ENCODE peak calls at places on chromosomes 4 and X, in seven cellular contexts. One of them, this sample, is unnamed. For H3K4me1, H3K9me3 and H3K36me3, the result is how much of the 10 kb centered on the place peaks cover.

GRCh38 chr4:79869597-79870336 is 203.3 kb downstream of the ANTXR2 start:
- DNase-seq in fibroblast of lung: peak
- DNase-seq in Peyer's patch: no peak
- DNase-seq in BE2C: no peak
- DNase-seq in Panc1: no peak
- DNase-seq in mesenchymal stem cell: no peak
- DNase-seq in ovary: no peak
- DNase-seq in this sample: no peak

GRCh38 chr4:10091531-10092181 is 24.9 kb downstream of the WDR1 start:
- DNase-seq in BE2C: no peak
- DNase-seq in Peyer's patch: no peak
- DNase-seq in Panc1: no peak
- DNase-seq in mesenchymal stem cell: no peak
- DNase-seq in fibroblast of lung: no peak
- DNase-seq in ovary: no peak
- DNase-seq in this sample: no peak

GRCh38 chr4:5004496-5004895 is 14.8 kb downstream of the CYTL1 start:
- DNase-seq in Peyer's patch: no peak
- DNase-seq in ovary: no peak
- DNase-seq in Panc1: no peak
- DNase-seq in BE2C: no peak
- DNase-seq in mesenchymal stem cell: no peak
- DNase-seq in fibroblast of lung: no peak
- DNase-seq in this sample: no peak

GRCh38 chrX:105488731-105489130 is 268.2 kb upstream of the TEX13A start:
- DNase-seq in fibroblast of lung: peak
- DNase-seq in mesenchymal stem cell: no peak
- DNase-seq in BE2C: no peak
- DNase-seq in ovary: no peak
- DNase-seq in Peyer's patch: no peak
- DNase-seq in Panc1: no peak
- DNase-seq in this sample: peak

GRCh38 chr4:144787365-144788263 is 141.7 kb downstream of the HHIP start:
- DNase-seq in Peyer's patch: no peak
- DNase-seq in ovary: no peak
- DNase-seq in fibroblast of lung: peak
- DNase-seq in mesenchymal stem cell: peak
- DNase-seq in BE2C: no peak
- DNase-seq in Panc1: peak
- DNase-seq in this sample: peak

GRCh38 chrX:30308263-30309138 is 689 bp downstream of the NR0B1 start:
- DNase-seq in ovary: peak
- DNase-seq in Peyer's patch: peak
- DNase-seq in BE2C: peak
- DNase-seq in fibroblast of lung: peak
- DNase-seq in Panc1: no peak
- DNase-seq in mesenchymal stem cell: peak
- DNase-seq in this sample: peak

GRCh38 chrX:331772-332495 is 13.3 kb upstream of the GTPBP6 start:
- DNase-seq in BE2C: no peak
- DNase-seq in ovary: no peak
- DNase-seq in Panc1: no peak
- DNase-seq in Peyer's patch: no peak
- DNase-seq in mesenchymal stem cell: no peak
- DNase-seq in fibroblast of lung: no peak
- DNase-seq in this sample: no peak

GRCh38 chr4:18859468-18859867 is 837.9 kb upstream of the LCORL start:
- DNase-seq in BE2C: no peak
- DNase-seq in ovary: no peak
- DNase-seq in mesenchymal stem cell: no peak
- DNase-seq in Panc1: no peak
- DNase-seq in Peyer's patch: no peak
- DNase-seq in fibroblast of lung: no peak
- DNase-seq in this sample: no peak

GRCh38 chr4:5137927-5138326 is 86.6 kb downstream of the STK32B start:
- DNase-seq in BE2C: no peak
- DNase-seq in ovary: no peak
- DNase-seq in Peyer's patch: no peak
- DNase-seq in Panc1: no peak
- DNase-seq in mesenchymal stem cell: no peak
- DNase-seq in fibroblast of lung: no peak
- DNase-seq in this sample: no peak

GRCh38 chrX:9786839-9787635 is 808 bp downstream of the SHROOM2 start:
- DNase-seq in mesenchymal stem cell: peak
- DNase-seq in BE2C: no peak
- DNase-seq in ovary: peak
- DNase-seq in Panc1: no peak
- DNase-seq in fibroblast of lung: peak
- DNase-seq in Peyer's patch: peak
- DNase-seq in this sample: no peak

GRCh38 chr4:7725951-7726350 is 213.7 kb downstream of the AFAP1 start:
- DNase-seq in Panc1: no peak
- DNase-seq in ovary: no peak
- DNase-seq in mesenchymal stem cell: no peak
- DNase-seq in BE2C: no peak
- DNase-seq in Peyer's patch: no peak
- DNase-seq in fibroblast of lung: peak
- DNase-seq in this sample: peak

GRCh38 chr4:139763668-139764067 is 98.0 kb downstream of the MGST2 start:
- DNase-seq in BE2C: no peak
- DNase-seq in Peyer's patch: no peak
- DNase-seq in ovary: no peak
- DNase-seq in fibroblast of lung: no peak
- DNase-seq in Panc1: no peak
- DNase-seq in mesenchymal stem cell: peak
- DNase-seq in this sample: no peak

GRCh38 chr4:139247241-139247640 is 32.8 kb downstream of the MGARP start:
- DNase-seq in Panc1: no peak
- DNase-seq in Peyer's patch: no peak
- DNase-seq in mesenchymal stem cell: peak
- DNase-seq in fibroblast of lung: no peak
- DNase-seq in BE2C: no peak
- DNase-seq in ovary: no peak
- DNase-seq in this sample: no peak

GRCh38 chr4:125388653-125389052 is 73.9 kb downstream of the FAT4 start:
- DNase-seq in fibroblast of lung: peak
- DNase-seq in ovary: no peak
- DNase-seq in mesenchymal stem cell: peak
- DNase-seq in Panc1: no peak
- DNase-seq in BE2C: no peak
- DNase-seq in Peyer's patch: no peak
- DNase-seq in this sample: peak

GRCh38 chrX:70592091-70592490 is 147.5 kb downstream of the DLG3 start:
- DNase-seq in Peyer's patch: no peak
- DNase-seq in fibroblast of lung: peak
- DNase-seq in Panc1: peak
- DNase-seq in ovary: no peak
- DNase-seq in mesenchymal stem cell: peak
- DNase-seq in BE2C: no peak
- DNase-seq in this sample: peak

GRCh38 chr4:173301518-173302201 is 32.5 kb downstream of the HMGB2 start:
- DNase-seq in BE2C: no peak
- DNase-seq in Peyer's patch: no peak
- DNase-seq in fibroblast of lung: peak
- DNase-seq in ovary: no peak
- DNase-seq in Panc1: no peak
- DNase-seq in mesenchymal stem cell: peak
- DNase-seq in this sample: peak

GRCh38 chr4:113978561-113979156 is 788 bp downstream of the ARSJ start:
- DNase-seq in ovary: peak
- DNase-seq in Panc1: no peak
- DNase-seq in BE2C: no peak
- DNase-seq in mesenchymal stem cell: no peak
- DNase-seq in Peyer's patch: no peak
- DNase-seq in fibroblast of lung: peak
- DNase-seq in this sample: no peak

GRCh38 chrX:154717824-154718223 is 33.1 kb downstream of the GAB3 start:
- DNase-seq in mesenchymal stem cell: peak
- DNase-seq in Peyer's patch: no peak
- DNase-seq in BE2C: peak
- DNase-seq in ovary: no peak
- DNase-seq in Panc1: no peak
- DNase-seq in fibroblast of lung: peak
- DNase-seq in this sample: no peak

GRCh38 chrX:40279762-40280161 is 182.0 kb upstream of the BCOR start:
- DNase-seq in Peyer's patch: no peak
- DNase-seq in fibroblast of lung: no peak
- DNase-seq in ovary: no peak
- DNase-seq in BE2C: no peak
- DNase-seq in mesenchymal stem cell: no peak
- DNase-seq in Panc1: no peak
- DNase-seq in this sample: no peak

GRCh38 chr4:71267244-71267643 is 71.6 kb upstream of the SLC4A4 start:
- DNase-seq in ovary: no peak
- DNase-seq in BE2C: no peak
- DNase-seq in Peyer's patch: no peak
- DNase-seq in Panc1: no peak
- DNase-seq in fibroblast of lung: no peak
- DNase-seq in mesenchymal stem cell: peak
- DNase-seq in this sample: no peak

GRCh38 chr4:168531305-168531704 is 34.5 kb downstream of the PALLD start:
- DNase-seq in Panc1: no peak
- DNase-seq in Peyer's patch: no peak
- DNase-seq in fibroblast of lung: no peak
- DNase-seq in ovary: no peak
- DNase-seq in mesenchymal stem cell: no peak
- DNase-seq in BE2C: no peak
- DNase-seq in this sample: no peak

DNA sequence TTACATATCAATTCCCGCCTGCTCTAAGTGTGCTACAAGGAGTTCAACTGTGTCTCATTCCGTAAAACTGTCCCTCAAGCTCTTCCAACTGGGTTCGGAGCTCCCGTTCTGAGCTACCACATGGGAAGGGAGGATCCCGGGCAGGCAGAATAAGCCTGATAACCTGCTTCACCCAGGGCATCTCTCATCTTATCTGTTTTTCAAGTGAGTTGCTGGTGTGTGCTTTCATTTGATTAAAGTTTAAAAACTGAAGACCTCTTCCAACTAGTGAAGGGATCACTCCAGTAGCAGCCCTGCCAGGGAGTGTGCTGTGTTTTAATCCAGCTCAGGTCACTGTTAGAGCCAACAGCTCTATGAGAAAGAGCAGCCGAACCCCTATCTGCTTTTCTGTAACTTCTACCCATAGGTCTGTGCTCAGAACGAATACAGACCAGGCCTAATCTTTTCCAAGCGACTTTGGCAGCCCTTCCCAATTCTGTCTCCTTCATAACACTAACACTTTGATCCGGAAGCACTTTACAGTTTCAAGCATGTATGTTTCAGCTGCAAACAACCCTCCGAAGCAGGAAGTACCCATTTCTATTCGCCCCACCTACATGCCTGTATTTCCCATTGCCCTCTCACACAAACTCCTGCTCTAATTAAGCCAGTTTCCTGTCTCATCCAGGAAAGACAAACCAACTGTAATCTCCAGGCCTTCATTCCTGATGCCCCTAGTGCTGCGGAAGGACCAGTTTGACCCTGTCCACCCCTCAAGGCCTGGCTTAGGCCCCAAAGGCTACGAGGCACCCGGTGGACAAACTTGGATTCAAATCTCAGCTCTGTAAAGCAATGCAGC is 60.9 kb downstream of the IRF2 start:
- DNase-seq in BE2C: no peak
- DNase-seq in Peyer's patch: no peak
- DNase-seq in fibroblast of lung: no peak
- DNase-seq in ovary: no peak
- DNase-seq in mesenchymal stem cell: no peak
- DNase-seq in Panc1: no peak
- DNase-seq in this sample: no peak
- H3K4me1 ChIP-seq in BE2C: under half
- H3K4me1 ChIP-seq in Peyer's patch: under half
- H3K4me1 ChIP-seq in fibroblast of lung: under half
- H3K4me1 ChIP-seq in ovary: under half
- H3K4me1 ChIP-seq in mesenchymal stem cell: under half
- H3K4me1 ChIP-seq in Panc1: under half
- H3K4me1 ChIP-seq in this sample: under half

GRCh38 chr4:174580597-174580996 is 58.3 kb upstream of the HPGD start:
- DNase-seq in ovary: no peak
- DNase-seq in fibroblast of lung: peak
- DNase-seq in Panc1: no peak
- DNase-seq in Peyer's patch: no peak
- DNase-seq in BE2C: no peak
- DNase-seq in mesenchymal stem cell: peak
- DNase-seq in this sample: no peak
- H3K9me3 ChIP-seq in ovary: under half
- H3K9me3 ChIP-seq in fibroblast of lung: under half
- H3K9me3 ChIP-seq in Panc1: under half
- H3K9me3 ChIP-seq in Peyer's patch: under half
- H3K9me3 ChIP-seq in BE2C: under half
- H3K9me3 ChIP-seq in mesenchymal stem cell: under half
- H3K9me3 ChIP-seq in this sample: under half

GRCh38 chr4:40216622-40217366 is 20.0 kb downstream of the RHOH start:
- DNase-seq in fibroblast of lung: no peak
- DNase-seq in Peyer's patch: no peak
- DNase-seq in ovary: no peak
- DNase-seq in mesenchymal stem cell: no peak
- DNase-seq in BE2C: no peak
- DNase-seq in Panc1: no peak
- DNase-seq in this sample: no peak
- H3K36me3 ChIP-seq in fibroblast of lung: under half
- H3K36me3 ChIP-seq in Peyer's patch: under half
- H3K36me3 ChIP-seq in ovary: under half
- H3K36me3 ChIP-seq in mesenchymal stem cell: under half
- H3K36me3 ChIP-seq in BE2C: under half
- H3K36me3 ChIP-seq in Panc1: under half
- H3K36me3 ChIP-seq in this sample: under half

GRCh38 chr4:41380758-41381157 is 124.0 kb downstream of the UCHL1 start:
- DNase-seq in mesenchymal stem cell: no peak
- DNase-seq in BE2C: no peak
- DNase-seq in Panc1: no peak
- DNase-seq in ovary: no peak
- DNase-seq in Peyer's patch: no peak
- DNase-seq in fibroblast of lung: no peak
- DNase-seq in this sample: no peak

GRCh38 chr4:41373221-41373620 is 116.5 kb downstream of the UCHL1 start:
- DNase-seq in fibroblast of lung: no peak
- DNase-seq in Panc1: no peak
- DNase-seq in Peyer's patch: no peak
- DNase-seq in mesenchymal stem cell: no peak
- DNase-seq in BE2C: no peak
- DNase-seq in ovary: no peak
- DNase-seq in this sample: no peak

GRCh38 chr4:41379230-41379629 is 122.5 kb downstream of the UCHL1 start:
- DNase-seq in BE2C: no peak
- DNase-seq in Peyer's patch: no peak
- DNase-seq in fibroblast of lung: no peak
- DNase-seq in Panc1: no peak
- DNase-seq in ovary: no peak
- DNase-seq in mesenchymal stem cell: no peak
- DNase-seq in this sample: no peak

GRCh38 chr4:41375561-41375960 is 118.8 kb downstream of the UCHL1 start:
- DNase-seq in ovary: no peak
- DNase-seq in BE2C: no peak
- DNase-seq in mesenchymal stem cell: no peak
- DNase-seq in Peyer's patch: no peak
- DNase-seq in Panc1: no peak
- DNase-seq in fibroblast of lung: no peak
- DNase-seq in this sample: no peak

DNA sequence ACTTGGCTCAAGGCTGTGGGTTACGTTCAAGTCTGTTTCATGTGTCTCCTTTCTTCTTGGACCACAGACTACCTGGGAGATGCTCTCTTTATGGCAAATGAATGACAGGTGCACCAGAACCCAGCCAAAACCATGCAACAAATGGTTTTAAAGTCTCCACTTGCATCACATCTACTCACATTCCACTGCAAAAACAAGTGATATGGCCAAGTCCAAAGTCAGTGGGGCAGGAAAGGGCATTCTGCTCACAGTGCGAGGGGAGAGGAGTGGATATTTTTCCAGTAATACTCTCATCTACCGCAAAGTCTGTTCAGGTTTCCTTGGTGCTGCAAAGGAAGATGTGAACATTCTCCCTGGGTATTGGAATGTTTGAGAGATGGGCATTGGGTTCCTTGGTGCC is 120.5 kb downstream of the UCHL1 start:
- DNase-seq in ovary: no peak
- DNase-seq in BE2C: no peak
- DNase-seq in Peyer's patch: no peak
- DNase-seq in Panc1: no peak
- DNase-seq in mesenchymal stem cell: no peak
- DNase-seq in fibroblast of lung: no peak
- DNase-seq in this sample: no peak
- H3K4me1 ChIP-seq in ovary: under half
- H3K4me1 ChIP-seq in BE2C: under half
- H3K4me1 ChIP-seq in Peyer's patch: under half
- H3K4me1 ChIP-seq in Panc1: under half
- H3K4me1 ChIP-seq in mesenchymal stem cell: under half
- H3K4me1 ChIP-seq in fibroblast of lung: under half
- H3K4me1 ChIP-seq in this sample: under half

This sample was measured in adipocyte.